ENCODE peak calls at places on chromosomes 11 and 22, in ten cellular contexts. W is osteocyte, T is AG04449, V is WTC11, K is OCI-LY7, A is upper lobe of right lung, S is fibroblast of lung, R is retinal pigment epithelial cell, H is pancreas, P is H9. C is an unnamed sample.
A peak's percentile ranks its signal among the peaks of the same experiment; 100 is the strongest.

GRCh38 chr11:62217191-62217748 is 8.8 kb downstream of the SCGB2A1 start:
- DNase-seq in W (no peak), V (no peak), H (no peak), R (no peak), S (no peak), K (peak; percentile 42), P (no peak), T (no peak), A (no peak), C (peak; percentile 3)

GRCh38 chr11:72781313-72782080 is 12.3 kb downstream of the STARD10 start:
- DNase-seq in R (no peak), V (peak; percentile 49), K (peak; percentile 50), A (peak; percentile 80), S (no peak), W (no peak), T (no peak), P (peak; percentile 56), H (peak; percentile 67), C (no peak)

GRCh38 chr11:100816823-100817222 is 129.7 kb downstream of the ARHGAP42 start:
- DNase-seq in R (no peak), W (no peak), A (no peak), V (no peak), T (no peak), S (peak; percentile 36), K (no peak), H (no peak), P (no peak), C (no peak)

GRCh38 chr11:130145975-130146776 is 13.4 kb upstream of the ST14 start:
- DNase-seq in V (peak; percentile 90), P (peak; percentile 99), T (no peak), R (no peak), H (peak; percentile 68), K (no peak), S (peak; percentile 23), W (no peak), A (peak; percentile 86), C (peak; percentile 27)

GRCh38 chr11:112949781-112950575 is 11.2 kb upstream of the NCAM1 start:
- DNase-seq in T (no peak), H (no peak), V (no peak), R (no peak), P (no peak), K (no peak), A (no peak), W (no peak), S (no peak), C (no peak)

GRCh38 chr11:110430267-110431211 is 791 bp downstream of the FDX1 start:
- DNase-seq in H (peak; percentile 62), W (no peak), S (peak; percentile 36), T (no peak), R (no peak), V (no peak), P (no peak), A (peak; percentile 82), K (peak; percentile 45), C (no peak)

GRCh38 chr11:107928046-107928766 is at the start of gene RAB39A:
- DNase-seq in V (peak; percentile 99), K (peak; percentile 97), A (peak; percentile 95), W (peak; percentile 93), H (peak; percentile 91), S (peak; percentile 91), T (peak; percentile 10), R (peak; percentile 84), P (peak; percentile 99), C (peak; percentile 50)

GRCh38 chr11:114285599-114285998 is 10.6 kb upstream of the NNMT start:
- DNase-seq in W (peak; percentile 36), V (no peak), K (no peak), R (no peak), H (no peak), T (no peak), S (peak; percentile 77), P (no peak), A (no peak), C (peak; percentile 41)

GRCh38 chr11:45169310-45170072 is 23.1 kb downstream of the PRDM11 start:
- DNase-seq in P (no peak), W (no peak), V (no peak), R (no peak), K (no peak), T (no peak), A (no peak), H (no peak), S (peak; percentile 37), C (no peak)

GRCh38 chr22:42185915-42186439 is 55.4 kb upstream of the CYP2D6 start:
- DNase-seq in W (no peak), K (no peak), T (no peak), H (no peak), S (no peak), R (no peak), A (no peak), P (no peak), V (no peak), C (no peak)

GRCh38 chr22:43923191-43923590 is 414 bp upstream of the PNPLA3 start:
- DNase-seq in H (no peak), R (no peak), P (no peak), W (no peak), A (no peak), T (no peak), K (no peak), V (no peak), S (peak; percentile 24), C (no peak)

DNA sequence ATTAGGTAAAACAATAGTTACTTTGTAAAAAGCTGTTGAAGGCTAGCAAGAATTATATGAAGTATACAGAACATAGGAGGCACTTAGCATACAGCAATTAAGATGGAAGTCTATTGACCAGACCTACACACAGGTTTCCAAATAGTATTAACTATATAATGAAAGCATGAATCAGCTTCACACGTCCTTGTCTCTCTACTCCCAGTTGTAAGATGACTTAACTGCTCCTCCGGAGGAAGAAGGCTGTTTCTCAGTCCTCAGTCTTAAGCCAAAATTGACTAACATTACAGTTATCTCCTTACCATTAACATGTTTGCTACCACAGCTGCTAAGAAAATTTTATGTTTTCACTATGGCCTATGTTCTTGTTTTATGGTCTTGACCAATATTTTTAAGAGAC is 24.7 kb downstream of the SIK3 start:
- DNase-seq in W (no peak), H (no peak), P (no peak), T (no peak), S (no peak), V (no peak), K (no peak), R (no peak), A (no peak), C (no peak)
- TF ChIP-seq CTCF in W (no peak), H (no peak), P (no peak), T (no peak), S (no peak), V (no peak), K (no peak), R (no peak), A (no peak), C (no peak)

GRCh38 chr11:13227676-13228255 is 49.8 kb upstream of the BMAL1 start:
- DNase-seq in R (no peak), A (no peak), K (no peak), V (no peak), S (no peak), H (no peak), T (no peak), W (no peak), P (no peak), C (no peak)

GRCh38 chr11:13222285-13222684 is 55.3 kb upstream of the BMAL1 start:
- DNase-seq in R (no peak), W (no peak), P (no peak), S (peak; percentile 52), V (no peak), H (no peak), T (no peak), K (no peak), A (no peak), C (no peak)

GRCh38 chr11:13224324-13224723 is 53.3 kb upstream of the BMAL1 start:
- DNase-seq in H (no peak), A (no peak), T (no peak), W (no peak), K (no peak), S (no peak), V (no peak), P (no peak), R (no peak), C (no peak)

GRCh38 chr11:13223112-13223511 is 54.5 kb upstream of the BMAL1 start:
- DNase-seq in W (no peak), A (no peak), H (no peak), K (no peak), P (no peak), R (no peak), T (no peak), V (no peak), S (no peak), C (no peak)

GRCh38 chr11:13225058-13226001 is 52.3 kb upstream of the BMAL1 start:
- DNase-seq in K (no peak), R (no peak), S (no peak), H (no peak), P (no peak), W (no peak), V (no peak), A (no peak), T (no peak), C (no peak)
- TF ChIP-seq CTCF in K (no peak), R (no peak), S (no peak), H (no peak), P (peak; percentile 34), W (no peak), V (no peak), A (no peak), T (no peak), C (no peak)

GRCh38 chr22:27487600-27488450 is 313.7 kb downstream of the MN1 start:
- DNase-seq in H (peak; percentile 27), P (no peak), S (peak; percentile 79), V (no peak), T (no peak), K (no peak), W (no peak), A (no peak), R (no peak), C (peak; percentile 9)

GRCh38 chr22:27490080-27490479 is 311.5 kb downstream of the MN1 start:
- DNase-seq in R (no peak), P (no peak), K (no peak), A (no peak), T (no peak), V (no peak), S (no peak), W (no peak), H (no peak), C (no peak)

GRCh38 chr22:27485842-27486241 is 315.7 kb downstream of the MN1 start:
- DNase-seq in A (no peak), H (no peak), K (no peak), T (no peak), S (no peak), V (no peak), R (no peak), P (no peak), W (no peak), C (no peak)

GRCh38 chr22:27489265-27489675 is 312.3 kb downstream of the MN1 start:
- DNase-seq in A (no peak), T (no peak), R (peak; percentile 61), P (no peak), W (no peak), V (no peak), H (peak; percentile 85), S (peak; percentile 39), K (no peak), C (peak; percentile 15)

GRCh38 chr22:27488456-27489224 is 312.9 kb downstream of the MN1 start:
- DNase-seq in H (peak; percentile 42), W (no peak), S (no peak), K (no peak), V (no peak), A (no peak), P (no peak), T (no peak), R (no peak), C (peak; percentile 34)
- TF ChIP-seq CTCF in H (no peak), W (no peak), S (no peak), K (no peak), V (no peak), A (no peak), P (no peak), T (no peak), R (no peak), C (peak; percentile 33)

GRCh38 chr11:127259118-127259517 is 258.5 kb upstream of the KIRREL3 start:
- DNase-seq in P (no peak), S (no peak), W (no peak), T (no peak), A (no peak), H (no peak), K (no peak), V (no peak), R (no peak), C (no peak)
- TF ChIP-seq CTCF in P (no peak), S (no peak), W (no peak), T (no peak), A (no peak), H (no peak), K (no peak), V (no peak), R (no peak), C (no peak)